ENCODE peak calls at places on chromosomes 3 and 15, in eight cellular contexts. S is GM23338, P is brain microvascular endothelial cell, I is right lobe of liver, N is GM12865, E is fibroblast of pulmonary artery, R is AG04450, W is A673. D is an unnamed sample.
A peak's percentile ranks its signal among the peaks of the same experiment; 100 is the strongest.

GRCh38 chr3:140242818-140243276 is 307.9 kb downstream of the CLSTN2 start:
- DNase-seq in S (no peak), P (peak; percentile 20), I (no peak), N (no peak), E (no peak), R (no peak), W (no peak), D (peak; percentile 4)

GRCh38 chr3:141368062-141368924 is at the start of gene ZBTB38:
- DNase-seq in S (peak; percentile 87), P (peak; percentile 98), I (peak; percentile 77), N (peak; percentile 85), E (peak; percentile 98), R (peak; percentile 87), W (peak; percentile 21), D (peak; percentile 88)

GRCh38 chr3:58013973-58014649 is 5.9 kb downstream of the FLNB start:
- DNase-seq in S (no peak), P (peak; percentile 73), I (no peak), N (no peak), E (peak; percentile 84), R (peak; percentile 76), W (peak; percentile 45), D (peak; percentile 93)

GRCh38 chr15:74976159-74976558 is 19.2 kb upstream of the SCAMP5 start:
- DNase-seq in S (no peak), P (no peak), I (no peak), N (no peak), E (no peak), R (no peak), W (no peak), D (no peak)

GRCh38 chr15:45378149-45378912 is at the start of gene GATM:
- DNase-seq in S (peak; percentile 88), P (peak; percentile 70), I (peak; percentile 91), N (peak; percentile 94), E (peak; percentile 80), R (peak; percentile 53), W (peak; percentile 85), D (peak; percentile 39)

GRCh38 chr3:41688595-41689380 is 273.1 kb downstream of the ULK4 start:
- DNase-seq in S (no peak), P (no peak), I (no peak), N (no peak), E (peak; percentile 82), R (no peak), W (no peak), D (no peak)

GRCh38 chr3:55686720-55687254 is 199.7 kb upstream of the WNT5A start:
- DNase-seq in S (no peak), P (peak; percentile 22), I (no peak), N (no peak), E (no peak), R (no peak), W (no peak), D (no peak)

GRCh38 chr3:123327956-123328850 is 120.7 kb downstream of the ADCY5 start:
- DNase-seq in S (no peak), P (no peak), I (no peak), N (no peak), E (no peak), R (no peak), W (no peak), D (no peak)

GRCh38 chr3:167559922-167560321 is 86.1 kb upstream of the SERPINI2 start:
- DNase-seq in S (no peak), P (no peak), I (no peak), N (no peak), E (no peak), R (no peak), W (no peak), D (no peak)

GRCh38 chr15:37095993-37096877 is 4.1 kb downstream of the MEIS2 start:
- DNase-seq in S (peak; percentile 52), P (no peak), I (no peak), N (no peak), E (no peak), R (no peak), W (no peak), D (no peak)

GRCh38 chr3:34584971-34585370 is 786.5 kb downstream of the PDCD6IP start:
- DNase-seq in S (no peak), P (no peak), I (no peak), N (no peak), E (no peak), R (no peak), W (no peak), D (no peak)

GRCh38 chr3:78832785-78833204 is 935.0 kb downstream of the ROBO1 start:
- DNase-seq in S (no peak), P (no peak), I (no peak), N (no peak), E (no peak), R (no peak), W (no peak), D (no peak)

GRCh38 chr3:197372076-197372661 is 73.8 kb upstream of the DLG1 start:
- DNase-seq in S (peak; percentile 35), P (peak; percentile 69), I (no peak), N (no peak), E (peak; percentile 80), R (peak; percentile 69), W (peak; percentile 68), D (peak; percentile 72)

GRCh38 chr15:62931650-62932049 is 110.9 kb upstream of the TPM1 start:
- DNase-seq in S (no peak), P (no peak), I (no peak), N (no peak), E (no peak), R (no peak), W (peak; percentile 20), D (no peak)

GRCh38 chr3:113867506-113867905 is 28.9 kb downstream of the GRAMD1C start:
- DNase-seq in S (no peak), P (peak; percentile 9), I (no peak), N (no peak), E (peak; percentile 7), R (peak; percentile 18), W (no peak), D (no peak)

GRCh38 chr15:85789496-85789875 is 5.2 kb downstream of the KLHL25 start:
- DNase-seq in S (no peak), P (no peak), I (no peak), N (no peak), E (no peak), R (no peak), W (no peak), D (no peak)

GRCh38 chr15:85786778-85787114 is 8.0 kb downstream of the KLHL25 start:
- DNase-seq in S (no peak), P (no peak), I (no peak), N (no peak), E (no peak), R (no peak), W (no peak), D (no peak)

GRCh38 chr15:85788796-85789495 is 5.8 kb downstream of the KLHL25 start:
- DNase-seq in S (no peak), P (no peak), I (no peak), N (no peak), E (no peak), R (no peak), W (no peak), D (no peak)

GRCh38 chr15:85782112-85782511 is 12.6 kb downstream of the KLHL25 start:
- DNase-seq in S (no peak), P (no peak), I (no peak), N (peak; percentile 9), E (no peak), R (no peak), W (no peak), D (no peak)

DNA sequence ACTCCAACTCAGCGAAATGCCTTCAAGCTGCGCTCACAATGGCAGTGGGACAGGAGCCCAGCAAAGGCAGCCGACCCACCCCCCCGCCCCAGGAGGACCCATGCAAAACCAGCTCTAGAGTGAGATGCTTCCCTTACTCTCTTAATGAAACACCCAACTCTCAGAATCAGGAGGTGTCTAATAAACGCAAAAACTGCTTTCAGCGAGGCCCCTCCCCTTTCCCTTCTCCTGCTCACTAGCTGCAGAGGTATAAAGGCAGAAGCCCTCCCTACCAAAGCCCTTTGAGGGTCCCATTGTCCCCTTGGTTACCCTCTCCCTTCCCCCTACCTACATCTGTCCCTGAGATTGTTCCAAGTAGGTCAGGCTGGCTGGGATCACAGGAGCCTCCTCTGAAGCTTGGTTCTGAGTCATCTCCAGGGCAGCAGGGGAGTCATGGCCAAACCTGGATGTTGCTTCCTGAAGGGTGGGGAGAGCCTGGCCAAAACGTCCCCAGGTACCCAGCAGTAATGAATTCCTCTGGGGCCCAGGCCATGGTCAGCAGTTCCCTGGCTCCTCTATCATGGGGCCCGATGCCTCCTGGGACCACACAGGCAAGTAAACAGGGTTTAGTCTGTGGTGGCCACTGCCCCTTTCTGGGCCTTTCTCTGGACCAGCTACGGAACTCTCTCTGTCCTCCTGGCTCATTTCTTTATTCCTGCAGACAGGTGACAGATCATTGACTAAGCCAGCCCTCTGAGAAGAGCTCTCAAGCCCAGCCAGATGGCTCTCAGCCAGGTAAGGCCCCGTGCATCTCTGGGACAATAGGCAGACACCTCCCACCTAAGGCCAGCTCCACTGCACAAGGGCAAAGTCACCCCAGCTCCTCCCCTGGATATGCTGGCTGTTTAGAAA is 8.6 kb downstream of the KLHL25 start:
- DNase-seq in S (no peak), P (peak; percentile 33), I (peak; percentile 94), N (no peak), E (no peak), R (no peak), W (no peak), D (no peak)
- H3K4me3 ChIP-seq in S (peak overlapping the region; percentile 13), P (no peak overlapping the region), I (peak overlapping the region; percentile 31), N (no peak overlapping the region), E (no peak overlapping the region), R (no peak overlapping the region), W (no peak overlapping the region), D (no peak overlapping the region)

GRCh38 chr15:27912283-27912682 is 186.8 kb downstream of the OCA2 start:
- DNase-seq in S (no peak), P (no peak), I (no peak), N (no peak), E (no peak), R (no peak), W (no peak), D (no peak)
- TF ChIP-seq CTCF in S (peak; percentile 39), P (peak; percentile 16), I (no peak), N (no peak), E (no peak), R (no peak), W (no peak), D (no peak)

GRCh38 chr3:189123595-189124387 is 48.0 kb upstream of the TPRG1 start:
- DNase-seq in S (no peak), P (no peak), I (peak; percentile 79), N (no peak), E (peak; percentile 35), R (no peak), W (no peak), D (no peak)

GRCh38 chr3:189122526-189123205 is 49.1 kb upstream of the TPRG1 start:
- DNase-seq in S (no peak), P (no peak), I (no peak), N (no peak), E (no peak), R (no peak), W (no peak), D (no peak)

GRCh38 chr3:189119947-189120346 is 51.8 kb upstream of the TPRG1 start:
- DNase-seq in S (no peak), P (no peak), I (no peak), N (no peak), E (no peak), R (no peak), W (no peak), D (no peak)

GRCh38 chr3:189121088-189121487 is 50.7 kb upstream of the TPRG1 start:
- DNase-seq in S (no peak), P (no peak), I (no peak), N (no peak), E (peak; percentile 23), R (no peak), W (no peak), D (no peak)

GRCh38 chr3:189122120-189122519 is 49.7 kb upstream of the TPRG1 start:
- DNase-seq in S (no peak), P (no peak), I (no peak), N (no peak), E (no peak), R (no peak), W (no peak), D (no peak)
- H3K4me3 ChIP-seq in S (no peak overlapping the region), P (no peak overlapping the region), I (no peak overlapping the region), N (no peak overlapping the region), E (no peak overlapping the region), R (no peak overlapping the region), W (no peak overlapping the region), D (no peak overlapping the region)

GRCh38 chr3:5310509-5310908 is 123.0 kb downstream of the EDEM1 start:
- DNase-seq in S (no peak), P (no peak), I (no peak), N (no peak), E (no peak), R (no peak), W (no peak), D (no peak)
- TF ChIP-seq CTCF in S (no peak), P (no peak), I (no peak), N (no peak), E (no peak), R (no peak), W (no peak), D (no peak)

D was measured in HFF-Myc.